ENCODE peak calls at places on chromosomes 16 and 17, in five cellular contexts. T is hepatic stellate cell, D is GM12865, H is A172, N is NAMALWA. P is an unnamed sample.
A peak's percentile ranks its signal among the peaks of the same experiment; 100 is the strongest.

GRCh38 chr16:4183258-4184037 is 58.4 kb downstream of the SRL start:
- DNase-seq in T (peak; percentile 98), D (peak; percentile 95), H (peak; percentile 89), N (peak; percentile 93), P (peak; percentile 87)

GRCh38 chr16:22320572-22321339 is 23.5 kb downstream of the POLR3E start:
- DNase-seq in T (no peak), D (no peak), H (no peak), N (no peak), P (no peak)

GRCh38 chr16:53614346-53614745 is 89.3 kb downstream of the RPGRIP1L start:
- DNase-seq in T (no peak), D (no peak), H (no peak), N (no peak), P (no peak)

GRCh38 chr17:76416899-76417298 is 32.5 kb downstream of the SPHK1 start:
- DNase-seq in T (no peak), D (no peak), H (no peak), N (no peak), P (no peak)

GRCh38 chr17:27494192-27495091 is 38.2 kb downstream of the KSR1 start:
- DNase-seq in T (no peak), D (no peak), H (peak; percentile 49), N (no peak), P (no peak)

GRCh38 chr16:71723537-71724319 is 773 bp downstream of the PHLPP2 start:
- DNase-seq in T (peak; percentile 84), D (peak; percentile 82), H (peak; percentile 35), N (peak; percentile 82), P (peak; percentile 63)

GRCh38 chr16:67547423-67548264 is 14.7 kb upstream of the CTCF start:
- DNase-seq in T (peak; percentile 3), D (peak; percentile 84), H (no peak), N (peak; percentile 97), P (no peak)

GRCh38 chr17:15971108-15971507 is 26.2 kb downstream of the ADORA2B start:
- DNase-seq in T (no peak), D (no peak), H (no peak), N (no peak), P (no peak)

GRCh38 chr16:31436221-31437045 is 6.2 kb downstream of the ZNF843 start:
- DNase-seq in T (no peak), D (no peak), H (no peak), N (no peak), P (no peak)

GRCh38 chr17:49565948-49566491 is 9.7 kb upstream of the NXPH3 start:
- DNase-seq in T (no peak), D (no peak), H (no peak), N (no peak), P (no peak)

GRCh38 chr16:19488213-19488640 is 33.7 kb downstream of the GDE1 start:
- DNase-seq in T (no peak), D (no peak), H (no peak), N (no peak), P (no peak)

GRCh38 chr17:45227101-45227591 is 5.5 kb downstream of the FMNL1 start:
- DNase-seq in T (no peak), D (peak; percentile 90), H (peak; percentile 72), N (peak; percentile 84), P (peak; percentile 43)

GRCh38 chr17:75832652-75833400 is 11.4 kb downstream of the UNC13D start:
- DNase-seq in T (no peak), D (no peak), H (peak; percentile 51), N (no peak), P (no peak)

GRCh38 chr17:34276826-34277225 is 6.8 kb downstream of the CCL7 start:
- DNase-seq in T (no peak), D (no peak), H (no peak), N (no peak), P (no peak)

GRCh38 chr17:81332949-81333570 is 38.0 kb upstream of the SLC38A10 start:
- DNase-seq in T (no peak), D (no peak), H (no peak), N (no peak), P (no peak)